ENCODE peak calls at places on chromosomes 3 and 15, in four cellular contexts. S, M, N and J are unnamed samples.

GRCh38 chr3:160260587-160261270 is 35.5 kb downstream of the C3orf80 start:
- DNase-seq in M (no peak), S (no peak), N (no peak), J (no peak)

GRCh38 chr3:103889675-103890074 is 1454.9 kb downstream of the ZPLD1 start:
- DNase-seq in M (no peak), N (no peak), S (no peak), J (no peak)

GRCh38 chr3:16523778-16524177 is 10.3 kb upstream of the RFTN1 start:
- DNase-seq in N (no peak), S (no peak), M (no peak), J (no peak)

GRCh38 chr3:187264946-187265345 is 26.6 kb downstream of the MASP1 start:
- DNase-seq in N (no peak), S (no peak), M (no peak), J (no peak)

GRCh38 chr3:132637590-132637989 is 22.0 kb downstream of the ACAD11 start:
- DNase-seq in M (no peak), N (no peak), S (no peak), J (no peak)

GRCh38 chr15:74175271-74176191 is 2.0 kb downstream of the ISLR start:
- DNase-seq in S (no peak), N (no peak), M (peak; percentile 6), J (no peak)

GRCh38 chr3:72310028-72310987 is 525.4 kb upstream of the PROK2 start:
- DNase-seq in N (peak; percentile 14), S (peak; percentile 13), M (no peak), J (peak; percentile 84)

GRCh38 chr3:58306662-58307286 is 454 bp downstream of the HTD2 start:
- DNase-seq in M (peak; percentile 44), N (no peak), S (no peak), J (no peak)

GRCh38 chr15:68318931-68319909 is 41.7 kb downstream of the FEM1B start:
- DNase-seq in M (no peak), S (no peak), N (no peak), J (no peak)

GRCh38 chr3:81758275-81758674 is 3.2 kb downstream of the GBE1 start:
- DNase-seq in S (no peak), N (no peak), M (no peak), J (no peak)

GRCh38 chr3:121153851-121154250 is 245.8 kb downstream of the STXBP5L start:
- DNase-seq in N (no peak), M (no peak), S (no peak), J (no peak)

GRCh38 chr3:184696643-184697042 is 15.2 kb downstream of the MAGEF1 start:
- DNase-seq in M (no peak), S (no peak), N (no peak), J (no peak)

GRCh38 chr15:49895337-49896223 is 223.5 kb downstream of the ATP8B4 start:
- DNase-seq in S (no peak), M (no peak), N (peak; percentile 38), J (no peak)

GRCh38 chr3:170493712-170494182 is 75.1 kb downstream of the CLDN11 start:
- DNase-seq in N (no peak), S (no peak), M (no peak), J (no peak)